ENCODE peak calls at places on chromosomes 1 and 21, in five cellular contexts. One of them, this sample, is unnamed.

GRCh38 chr1:202112864-202113689 is 9.6 kb upstream of the GPR37L1 start:
- DNase-seq in Calu3: peak; percentile 75
- DNase-seq in body of pancreas: peak; percentile 82
- DNase-seq in testis: no peak
- DNase-seq in lower lobe of right lung: no peak
- DNase-seq in this sample: no peak

GRCh38 chr1:235683653-235684052 is 34.1 kb upstream of the GNG4 start:
- DNase-seq in lower lobe of right lung: no peak
- DNase-seq in body of pancreas: no peak
- DNase-seq in Calu3: no peak
- DNase-seq in testis: no peak
- DNase-seq in this sample: no peak

GRCh38 chr1:227225715-227226346 is 92.5 kb downstream of the CDC42BPA start:
- DNase-seq in body of pancreas: no peak
- DNase-seq in lower lobe of right lung: no peak
- DNase-seq in testis: no peak
- DNase-seq in Calu3: no peak
- DNase-seq in this sample: no peak

GRCh38 chr1:34685225-34685624 is 69.6 kb upstream of the GJB5 start:
- DNase-seq in lower lobe of right lung: no peak
- DNase-seq in body of pancreas: no peak
- DNase-seq in Calu3: no peak
- DNase-seq in testis: no peak
- DNase-seq in this sample: no peak

GRCh38 chr1:67149179-67149770 is 14.5 kb upstream of the C1orf141 start:
- DNase-seq in body of pancreas: peak; percentile 85
- DNase-seq in lower lobe of right lung: no peak
- DNase-seq in Calu3: peak; percentile 76
- DNase-seq in testis: peak; percentile 83
- DNase-seq in this sample: peak; percentile 66

GRCh38 chr1:150259758-150260669 is 2.4 kb downstream of the CA14 start:
- DNase-seq in lower lobe of right lung: peak; percentile 81
- DNase-seq in body of pancreas: peak; percentile 78
- DNase-seq in testis: peak; percentile 59
- DNase-seq in Calu3: peak; percentile 63
- DNase-seq in this sample: no peak

GRCh38 chr1:201391651-201392511 is 7.2 kb downstream of the LAD1 start:
- DNase-seq in lower lobe of right lung: no peak
- DNase-seq in Calu3: no peak
- DNase-seq in body of pancreas: no peak
- DNase-seq in testis: no peak
- DNase-seq in this sample: no peak

GRCh38 chr1:45952072-45952471 is 148.7 kb downstream of the MAST2 start:
- DNase-seq in Calu3: no peak
- DNase-seq in body of pancreas: no peak
- DNase-seq in testis: no peak
- DNase-seq in lower lobe of right lung: no peak
- DNase-seq in this sample: no peak

GRCh38 chr1:224490540-224491537 is 56.2 kb upstream of the WDR26 start:
- DNase-seq in lower lobe of right lung: no peak
- DNase-seq in testis: no peak
- DNase-seq in Calu3: no peak
- DNase-seq in body of pancreas: no peak
- DNase-seq in this sample: no peak

GRCh38 chr21:45986316-45987051 is 4.9 kb downstream of the COL6A1 start:
- DNase-seq in testis: no peak
- DNase-seq in body of pancreas: no peak
- DNase-seq in Calu3: no peak
- DNase-seq in lower lobe of right lung: no peak
- DNase-seq in this sample: no peak

GRCh38 chr1:180912211-180912800 is 391 bp upstream of the KIAA1614 start:
- DNase-seq in lower lobe of right lung: no peak
- DNase-seq in testis: peak; percentile 29
- DNase-seq in Calu3: peak; percentile 13
- DNase-seq in body of pancreas: no peak
- DNase-seq in this sample: no peak

GRCh38 chr1:214551052-214551435 is 358 bp downstream of the PTPN14 start:
- DNase-seq in body of pancreas: peak; percentile 47
- DNase-seq in testis: peak; percentile 38
- DNase-seq in Calu3: peak; percentile 61
- DNase-seq in lower lobe of right lung: peak; percentile 59
- DNase-seq in this sample: no peak

GRCh38 chr1:24018611-24019580 is 38.8 kb upstream of the SRSF10 start:
- DNase-seq in body of pancreas: peak; percentile 99
- DNase-seq in Calu3: peak; percentile 93
- DNase-seq in testis: peak; percentile 98
- DNase-seq in lower lobe of right lung: peak; percentile 94
- DNase-seq in this sample: no peak

GRCh38 chr1:55326496-55326895 is 111.3 kb upstream of the USP24 start:
- DNase-seq in lower lobe of right lung: no peak
- DNase-seq in Calu3: no peak
- DNase-seq in body of pancreas: no peak
- DNase-seq in testis: no peak
- DNase-seq in this sample: no peak

GRCh38 chr1:12005488-12006166 is 13.7 kb upstream of the MIIP start:
- DNase-seq in Calu3: no peak
- DNase-seq in lower lobe of right lung: no peak
- DNase-seq in testis: no peak
- DNase-seq in body of pancreas: no peak
- DNase-seq in this sample: no peak

GRCh38 chr1:243977104-243977503 is 74.0 kb upstream of the ZBTB18 start:
- DNase-seq in testis: no peak
- DNase-seq in lower lobe of right lung: no peak
- DNase-seq in body of pancreas: no peak
- DNase-seq in Calu3: no peak
- DNase-seq in this sample: no peak

GRCh38 chr1:63662846-63663245 is 69.6 kb downstream of the PGM1 start:
- DNase-seq in lower lobe of right lung: no peak
- DNase-seq in testis: no peak
- DNase-seq in Calu3: peak; percentile 79
- DNase-seq in body of pancreas: no peak
- DNase-seq in this sample: no peak

GRCh38 chr1:47031059-47031458 is 7.6 kb downstream of the CYP4X1 start:
- DNase-seq in lower lobe of right lung: no peak
- DNase-seq in body of pancreas: peak; percentile 74
- DNase-seq in Calu3: peak; percentile 47
- DNase-seq in testis: no peak
- DNase-seq in this sample: no peak

GRCh38 chr1:19381261-19381660 is 69.1 kb downstream of the SLC66A1 start:
- DNase-seq in body of pancreas: no peak
- DNase-seq in testis: no peak
- DNase-seq in lower lobe of right lung: no peak
- DNase-seq in Calu3: no peak
- DNase-seq in this sample: no peak

GRCh38 chr1:197471248-197472035 is 203.4 kb downstream of the CRB1 start:
- DNase-seq in lower lobe of right lung: no peak
- DNase-seq in testis: peak; percentile 77
- DNase-seq in body of pancreas: no peak
- DNase-seq in Calu3: no peak
- DNase-seq in this sample: no peak

GRCh38 chr1:5836776-5837440 is 155.3 kb downstream of the NPHP4 start:
- DNase-seq in body of pancreas: no peak
- DNase-seq in lower lobe of right lung: no peak
- DNase-seq in Calu3: no peak
- DNase-seq in testis: no peak
- DNase-seq in this sample: no peak

GRCh38 chr1:50329332-50329932 is 93.8 kb downstream of the DMRTA2 start:
- DNase-seq in lower lobe of right lung: no peak
- DNase-seq in Calu3: peak; percentile 72
- DNase-seq in body of pancreas: peak; percentile 21
- DNase-seq in testis: no peak
- DNase-seq in this sample: no peak
- TF ChIP-seq CTCF in lower lobe of right lung: no peak
- TF ChIP-seq CTCF in Calu3: no peak
- TF ChIP-seq CTCF in body of pancreas: no peak
- TF ChIP-seq CTCF in testis: no peak
- TF ChIP-seq CTCF in this sample: peak; percentile 9

DNA sequence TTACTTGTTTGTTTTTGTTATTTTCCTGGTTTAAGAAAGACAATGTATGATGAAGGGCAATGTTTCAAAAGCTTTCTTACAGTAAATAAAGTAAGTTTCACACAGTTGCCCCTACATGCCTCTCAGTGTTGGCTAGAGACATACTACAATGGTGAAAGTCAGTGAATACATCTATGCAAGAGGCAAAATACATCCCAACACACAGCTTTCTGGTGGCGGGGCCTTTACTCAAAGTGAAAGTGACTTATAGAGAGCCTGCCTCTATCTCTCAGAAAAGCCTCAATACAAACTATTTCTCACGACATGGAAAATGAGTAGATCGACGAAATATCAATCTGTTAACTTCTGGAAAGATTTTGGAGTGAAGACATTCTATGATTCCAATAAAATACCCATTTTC is 122.3 kb downstream of the SLC30A10 start:
- DNase-seq in testis: no peak
- DNase-seq in lower lobe of right lung: no peak
- DNase-seq in Calu3: no peak
- DNase-seq in body of pancreas: no peak
- DNase-seq in this sample: no peak
- TF ChIP-seq CTCF in testis: no peak
- TF ChIP-seq CTCF in lower lobe of right lung: no peak
- TF ChIP-seq CTCF in Calu3: no peak
- TF ChIP-seq CTCF in body of pancreas: no peak
- TF ChIP-seq CTCF in this sample: no peak

GRCh38 chr1:925532-926421 is 2.1 kb downstream of the SAMD11 start:
- DNase-seq in body of pancreas: no peak
- DNase-seq in Calu3: no peak
- DNase-seq in lower lobe of right lung: no peak
- DNase-seq in testis: no peak
- DNase-seq in this sample: no peak

GRCh38 chr1:923991-924618 is 382 bp downstream of the SAMD11 start:
- DNase-seq in body of pancreas: no peak
- DNase-seq in lower lobe of right lung: no peak
- DNase-seq in testis: no peak
- DNase-seq in Calu3: no peak
- DNase-seq in this sample: no peak

GRCh38 chr1:923131-923990 is at the start of gene SAMD11:
- DNase-seq in testis: peak; percentile 89
- DNase-seq in body of pancreas: peak; percentile 80
- DNase-seq in Calu3: peak; percentile 90
- DNase-seq in lower lobe of right lung: peak; percentile 83
- DNase-seq in this sample: no peak

GRCh38 chr1:927234-927633 is 3.5 kb downstream of the SAMD11 start:
- DNase-seq in body of pancreas: no peak
- DNase-seq in lower lobe of right lung: no peak
- DNase-seq in Calu3: no peak
- DNase-seq in testis: no peak
- DNase-seq in this sample: no peak

DNA sequence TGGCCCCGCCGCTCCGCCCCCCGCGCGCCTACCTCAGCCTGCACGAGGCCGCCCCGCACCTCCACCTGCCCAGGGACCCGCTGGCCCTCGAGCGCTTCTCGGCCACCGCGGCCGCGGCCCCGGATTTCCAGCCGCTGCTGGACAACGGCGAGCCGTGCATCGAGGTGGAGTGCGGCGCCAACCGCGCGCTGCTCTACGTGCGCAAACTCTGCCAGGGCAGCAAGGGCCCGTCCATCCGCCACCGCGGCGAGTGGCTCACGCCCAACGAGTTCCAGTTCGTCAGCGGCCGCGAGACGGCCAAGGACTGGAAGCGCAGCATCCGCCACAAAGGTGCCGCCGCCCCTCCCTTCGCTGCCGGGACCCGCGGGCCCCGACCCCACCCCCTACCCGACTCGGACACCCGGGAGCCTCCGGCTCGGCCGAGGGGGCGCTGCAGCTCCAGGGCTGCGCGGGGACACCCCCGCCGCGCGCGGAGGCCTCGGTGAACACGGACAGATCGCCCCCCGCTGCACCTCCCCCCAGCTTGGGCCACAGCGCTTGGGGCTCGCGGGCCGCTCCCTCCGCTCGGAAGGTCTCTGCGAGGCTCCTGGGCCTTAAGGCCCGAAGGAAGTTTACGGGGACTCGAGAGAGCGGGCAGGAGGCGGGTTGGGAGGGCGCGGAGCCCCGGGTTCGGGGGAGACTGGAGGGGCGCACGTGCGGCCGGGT is 1.0 kb downstream of the SAMD11 start:
- DNase-seq in Calu3: no peak
- DNase-seq in body of pancreas: peak; percentile 27
- DNase-seq in lower lobe of right lung: no peak
- DNase-seq in testis: peak; percentile 47
- DNase-seq in this sample: no peak
- TF ChIP-seq CTCF in Calu3: no peak
- TF ChIP-seq CTCF in body of pancreas: no peak
- TF ChIP-seq CTCF in lower lobe of right lung: no peak
- TF ChIP-seq CTCF in testis: no peak
- TF ChIP-seq CTCF in this sample: no peak

DNA sequence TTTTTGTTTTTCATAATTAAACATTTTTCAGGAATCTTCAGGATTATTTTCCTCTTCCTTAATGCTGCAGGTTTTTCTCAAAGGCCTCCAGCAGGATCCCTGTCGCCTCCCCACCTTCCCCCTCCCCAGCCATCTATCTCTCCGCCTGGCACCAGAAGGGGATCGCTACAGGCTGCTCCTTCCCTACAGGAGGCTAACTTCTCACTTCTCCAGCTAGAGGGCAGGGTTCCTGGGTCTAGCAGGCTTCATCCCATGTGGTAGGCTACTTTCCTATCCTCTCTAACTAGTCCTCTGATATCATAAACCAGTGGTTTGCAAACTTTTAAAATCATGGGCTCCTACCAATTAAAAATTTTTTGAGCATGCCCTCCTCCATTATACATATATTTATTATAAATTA is 104.1 kb downstream of the KCNN3 start:
- DNase-seq in lower lobe of right lung: no peak
- DNase-seq in testis: no peak
- DNase-seq in body of pancreas: no peak
- DNase-seq in Calu3: peak; percentile 61
- DNase-seq in this sample: no peak
- TF ChIP-seq CTCF in lower lobe of right lung: peak; percentile 26
- TF ChIP-seq CTCF in testis: no peak
- TF ChIP-seq CTCF in body of pancreas: no peak
- TF ChIP-seq CTCF in Calu3: peak; percentile 39
- TF ChIP-seq CTCF in this sample: no peak

GRCh38 chr1:26571381-26571780 is 41.8 kb downstream of the RPS6KA1 start:
- DNase-seq in testis: no peak
- DNase-seq in Calu3: no peak
- DNase-seq in lower lobe of right lung: no peak
- DNase-seq in body of pancreas: no peak
- DNase-seq in this sample: no peak
- TF ChIP-seq CTCF in testis: no peak
- TF ChIP-seq CTCF in Calu3: no peak
- TF ChIP-seq CTCF in lower lobe of right lung: no peak
- TF ChIP-seq CTCF in body of pancreas: no peak
- TF ChIP-seq CTCF in this sample: no peak

DNA sequence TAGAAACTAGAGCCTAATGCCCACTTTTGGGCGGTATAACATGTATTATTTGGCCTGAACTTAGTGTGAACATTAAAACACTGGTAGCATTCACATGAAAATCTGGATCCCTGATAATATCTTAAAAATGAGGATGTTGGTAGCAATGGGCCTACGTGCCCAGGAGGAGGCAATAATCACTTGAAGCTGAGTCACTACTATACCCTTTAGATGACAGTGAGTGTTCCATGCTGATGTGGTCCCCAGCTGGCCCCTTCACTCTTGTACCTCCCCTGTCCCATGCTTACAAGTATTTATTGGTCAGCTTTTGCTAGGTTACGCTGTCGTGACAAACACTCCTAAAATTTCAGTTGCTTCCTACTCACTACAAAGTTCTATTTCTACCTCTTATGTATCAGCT is 23.0 kb upstream of the POU2F1 start:
- DNase-seq in lower lobe of right lung: no peak
- DNase-seq in body of pancreas: no peak
- DNase-seq in testis: no peak
- DNase-seq in Calu3: no peak
- DNase-seq in this sample: no peak
- TF ChIP-seq CTCF in lower lobe of right lung: no peak
- TF ChIP-seq CTCF in body of pancreas: no peak
- TF ChIP-seq CTCF in testis: no peak
- TF ChIP-seq CTCF in Calu3: no peak
- TF ChIP-seq CTCF in this sample: no peak

GRCh38 chr1:183622884-183623785 is 12.4 kb downstream of the ARPC5 start:
- DNase-seq in body of pancreas: peak; percentile 66
- DNase-seq in testis: peak; percentile 75
- DNase-seq in lower lobe of right lung: peak; percentile 53
- DNase-seq in Calu3: peak; percentile 74
- DNase-seq in this sample: peak; percentile 48
- TF ChIP-seq CTCF in body of pancreas: peak; percentile 60
- TF ChIP-seq CTCF in testis: no peak
- TF ChIP-seq CTCF in lower lobe of right lung: peak; percentile 69
- TF ChIP-seq CTCF in Calu3: peak; percentile 62
- TF ChIP-seq CTCF in this sample: peak; percentile 56

This sample was measured in GM20000.